ENCODE peak calls at places on chromosomes 1 and 21, in six cellular contexts. P, Z, N, M, W and C are unnamed samples.

GRCh38 chr1:61013189-61013952 is 69.0 kb upstream of the NFIA start:
- DNase-seq in M (no peak), N (no peak), Z (no peak), P (no peak), W (no peak), C (no peak)

GRCh38 chr21:16773206-16773605 is 739.6 kb upstream of the CXADR start:
- DNase-seq in Z (no peak), W (no peak), P (peak; percentile 58), M (no peak), N (no peak), C (no peak)

GRCh38 chr1:235068155-235069121 is 60.2 kb downstream of the TOMM20 start:
- DNase-seq in Z (peak; percentile 65), N (no peak), P (peak; percentile 59), M (peak; percentile 86), W (peak; percentile 61), C (no peak)

GRCh38 chr1:169682077-169682476 is 29.3 kb downstream of the SELL start:
- DNase-seq in M (no peak), W (no peak), P (no peak), Z (no peak), N (no peak), C (no peak)

GRCh38 chr1:193326296-193326695 is 139.9 kb upstream of the B3GALT2 start:
- DNase-seq in N (no peak), M (no peak), P (no peak), W (no peak), Z (no peak), C (no peak)

GRCh38 chr1:165949335-165950130 is 122.1 kb downstream of the UCK2 start:
- DNase-seq in P (no peak), N (peak; percentile 51), M (peak; percentile 11), Z (no peak), W (no peak), C (peak; percentile 36)

GRCh38 chr1:75811211-75811981 is 14.7 kb downstream of the MSH4 start:
- DNase-seq in M (no peak), Z (no peak), W (peak; percentile 58), N (no peak), P (peak; percentile 42), C (no peak)

GRCh38 chr21:31781737-31782136 is 49.8 kb upstream of the SCAF4 start:
- DNase-seq in Z (no peak), W (peak; percentile 27), P (peak; percentile 48), M (no peak), N (no peak), C (no peak)

GRCh38 chr1:91804546-91805023 is 81.4 kb downstream of the TGFBR3 start:
- DNase-seq in P (peak; percentile 41), Z (no peak), N (no peak), M (peak; percentile 22), W (peak; percentile 38), C (no peak)

GRCh38 chr1:4594286-4594991 is 60.0 kb upstream of the AJAP1 start:
- DNase-seq in P (no peak), N (no peak), W (no peak), M (peak; percentile 15), Z (no peak), C (no peak)

GRCh38 chr1:213600879-213601278 is 386.9 kb upstream of the PROX1 start:
- DNase-seq in Z (no peak), N (no peak), P (no peak), W (no peak), M (no peak), C (no peak)

GRCh38 chr1:191831572-191831971 is 326.7 kb upstream of the RGS18 start:
- DNase-seq in W (no peak), P (peak; percentile 5), N (no peak), Z (no peak), M (no peak), C (no peak)

GRCh38 chr1:203440780-203441179 is 34.8 kb upstream of the PRELP start:
- DNase-seq in W (peak; percentile 37), Z (peak; percentile 81), N (no peak), M (peak; percentile 43), P (peak; percentile 95), C (no peak)

GRCh38 chr1:65174585-65174984 is 26.6 kb downstream of the AK4 start:
- DNase-seq in Z (peak; percentile 61), P (peak; percentile 97), N (no peak), W (peak; percentile 98), M (peak; percentile 86), C (no peak)

GRCh38 chr1:178933709-178934573 is 63.1 kb upstream of the ANGPTL1 start:
- DNase-seq in P (peak; percentile 25), Z (no peak), N (no peak), W (no peak), M (no peak), C (no peak)

GRCh38 chr1:187326554-187326953 is 497.8 kb downstream of the PLA2G4A start:
- DNase-seq in M (no peak), P (no peak), Z (no peak), W (no peak), N (no peak), C (no peak)

GRCh38 chr1:18328803-18329202 is 151.9 kb upstream of the KLHDC7A start:
- DNase-seq in Z (no peak), P (no peak), W (no peak), N (no peak), M (no peak), C (no peak)

GRCh38 chr1:34671887-34672286 is 83.0 kb upstream of the GJB5 start:
- DNase-seq in W (no peak), N (no peak), Z (no peak), P (no peak), M (no peak), C (no peak)

GRCh38 chr1:247107694-247108093 is 3.5 kb upstream of the ZNF669 start:
- DNase-seq in Z (no peak), M (no peak), P (no peak), W (no peak), N (no peak), C (no peak)

GRCh38 chr1:247104965-247105364 is 809 bp upstream of the ZNF669 start:
- DNase-seq in Z (no peak), M (no peak), W (no peak), P (no peak), N (no peak), C (no peak)

GRCh38 chr1:247103777-247104591 is at the start of gene ZNF669:
- DNase-seq in M (peak; percentile 96), Z (peak; percentile 96), N (peak; percentile 93), P (peak; percentile 95), W (peak; percentile 96), C (peak; percentile 95)

GRCh38 chr1:247102381-247102780 is 1.8 kb downstream of the ZNF669 start:
- DNase-seq in M (no peak), N (no peak), P (peak; percentile 7), W (no peak), Z (no peak), C (no peak)

DNA sequence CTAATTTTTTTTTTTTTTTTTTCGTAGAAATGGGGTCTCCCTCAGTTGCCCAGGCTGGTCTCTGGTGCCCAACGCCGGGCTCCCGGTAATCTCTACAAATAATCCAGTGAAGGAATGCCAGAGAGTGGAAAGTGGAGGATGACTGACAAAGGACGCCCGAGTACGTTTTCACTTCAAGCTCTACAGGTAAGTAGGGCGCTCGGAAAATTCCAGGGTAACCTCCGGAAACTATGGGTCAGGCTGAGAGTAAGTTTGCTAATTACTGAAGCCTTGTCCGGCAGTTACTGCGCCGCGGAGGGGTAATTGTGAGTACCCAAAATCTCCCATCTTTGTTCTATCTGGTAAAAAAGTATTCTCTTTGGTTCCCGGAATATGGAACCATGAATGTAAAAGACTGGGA is 1.8 kb upstream of the ZNF669 start:
- DNase-seq in P (no peak), W (no peak), M (no peak), N (no peak), Z (no peak), C (no peak)
- TF ChIP-seq CTCF in P (no peak), W (no peak), M (no peak), N (no peak), Z (no peak), C (no peak)

DNA sequence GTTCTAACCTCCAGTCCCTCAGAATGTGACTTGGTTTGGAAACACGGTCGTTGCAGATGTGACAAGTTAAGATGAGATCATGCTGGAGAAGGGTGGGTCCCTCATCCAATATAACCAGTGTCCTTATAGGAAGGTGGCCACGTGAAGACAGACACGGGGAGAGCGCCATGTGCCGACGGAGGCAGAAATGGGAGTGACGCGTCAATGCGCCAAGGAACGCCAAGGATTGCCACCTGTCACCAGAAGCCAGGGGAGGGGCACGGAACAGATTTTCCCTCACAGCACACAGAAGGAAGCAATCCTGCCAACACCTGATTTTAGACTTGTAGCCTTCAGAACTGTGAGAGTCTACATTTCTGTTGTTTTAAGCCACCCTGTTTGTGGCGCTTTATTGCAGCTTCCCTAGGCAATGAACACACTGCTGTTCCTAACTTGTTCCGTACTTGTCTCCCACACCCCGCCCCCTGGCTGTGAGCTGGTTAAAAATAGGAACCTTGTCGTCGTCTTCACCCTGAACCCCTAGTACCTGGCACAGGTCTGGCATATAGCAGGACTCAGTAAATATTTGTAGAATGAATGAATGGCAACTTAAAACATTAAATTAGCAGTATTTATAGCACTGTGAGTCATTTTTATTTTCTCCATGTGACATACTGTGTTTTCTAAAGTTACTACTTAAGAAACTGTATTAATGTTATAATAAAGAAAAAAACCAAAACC is 14.2 kb downstream of the RIMS3 start:
- DNase-seq in N (no peak), P (no peak), M (no peak), W (no peak), Z (no peak), C (no peak)
- TF ChIP-seq CTCF in N (no peak), P (no peak), M (no peak), W (no peak), Z (no peak), C (no peak)

DNA sequence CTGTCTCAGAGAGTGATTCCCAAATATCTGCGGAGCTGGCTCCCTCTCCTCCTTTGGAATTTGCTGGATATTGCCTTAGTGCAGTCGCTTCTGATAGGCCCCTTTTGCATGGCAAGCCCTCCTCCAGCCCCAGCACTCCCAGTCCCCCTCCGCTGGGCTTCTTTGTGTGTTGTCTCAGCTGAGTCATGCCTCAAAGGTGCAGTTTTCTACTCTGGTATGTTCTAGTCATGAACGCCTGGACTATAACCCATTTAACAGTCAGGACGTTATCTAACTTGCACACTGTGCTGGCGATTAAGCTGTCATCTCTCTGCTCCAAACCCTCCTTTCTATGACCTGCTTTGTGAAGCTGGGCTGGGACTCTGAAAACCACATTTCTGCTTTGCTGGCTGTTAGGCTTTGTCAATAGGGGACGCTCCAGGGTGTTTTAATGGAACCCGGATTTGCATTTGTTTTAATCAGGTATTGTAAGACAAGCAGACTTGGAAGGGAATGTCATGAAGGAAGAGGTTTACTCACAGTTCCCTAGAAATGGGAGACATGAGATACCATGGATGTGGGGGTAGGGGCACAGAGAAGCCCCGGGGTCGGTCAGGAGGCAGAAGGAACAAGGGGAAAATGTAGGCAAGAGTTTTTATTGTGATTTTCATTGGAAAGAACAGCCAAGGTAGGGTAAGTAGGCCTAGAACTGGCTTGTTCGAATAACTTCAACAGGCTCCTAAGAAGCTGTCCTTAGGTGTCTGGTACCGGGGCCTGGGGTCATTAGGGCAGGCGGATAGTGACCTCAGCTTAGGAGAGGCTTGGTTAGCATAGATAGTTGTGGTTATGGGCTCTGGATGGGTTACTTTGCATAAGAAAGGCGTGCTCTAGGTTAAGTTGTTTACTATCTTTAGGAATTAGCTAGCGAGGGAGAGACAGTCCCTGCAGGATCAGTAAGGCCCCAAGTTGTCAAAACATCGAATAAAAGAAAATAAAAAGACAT is 20.4 kb upstream of the HPCAL4 start:
- DNase-seq in M (no peak), P (peak; percentile 78), N (no peak), Z (no peak), W (peak; percentile 56), C (no peak)
- TF ChIP-seq CTCF in M (no peak), P (no peak), N (no peak), Z (no peak), W (peak; percentile 14), C (no peak)

GRCh38 chr1:7069888-7070287 is 284.6 kb downstream of the CAMTA1 start:
- DNase-seq in P (no peak), W (no peak), Z (no peak), M (no peak), N (no peak), C (peak; percentile 21)

GRCh38 chr1:7068552-7068951 is 283.3 kb downstream of the CAMTA1 start:
- DNase-seq in Z (no peak), M (no peak), P (no peak), W (no peak), N (no peak), C (no peak)

GRCh38 chr1:7070389-7071029 is 285.3 kb downstream of the CAMTA1 start:
- DNase-seq in P (peak; percentile 77), M (peak; percentile 66), N (peak; percentile 49), W (peak; percentile 49), Z (no peak), C (peak; percentile 67)
- TF ChIP-seq CTCF in P (peak; percentile 96), M (peak; percentile 78), N (peak; percentile 86), W (peak; percentile 94), Z (peak; percentile 58), C (peak; percentile 86)